ENCODE peak calls at places on chromosomes 5 and 9, in five cellular contexts. X, T, K, G and I are unnamed samples.

GRCh38 chr9:129676287-129676686 is 10.8 kb downstream of the PRRX2 start:
- DNase-seq in X (no peak), T (no peak), K (no peak), G (no peak), I (no peak)

GRCh38 chr9:16062542-16063240 is 509.8 kb downstream of the CCDC171 start:
- DNase-seq in X (no peak), T (peak; percentile 6), K (no peak), G (no peak), I (no peak)

GRCh38 chr9:82456621-82457020 is 468.0 kb downstream of the SPATA31D1 start:
- DNase-seq in X (no peak), T (no peak), K (no peak), G (no peak), I (no peak)

GRCh38 chr9:98783518-98784226 is 12.7 kb downstream of the ANKS6 start:
- DNase-seq in X (no peak), T (no peak), K (no peak), G (no peak), I (no peak)

GRCh38 chr5:113022661-113023060 is 46.1 kb downstream of the DCP2 start:
- DNase-seq in X (no peak), T (no peak), K (no peak), G (peak; percentile 11), I (no peak)

GRCh38 chr9:127185931-127186781 is 63.7 kb upstream of the ANGPTL2 start:
- DNase-seq in X (peak; percentile 44), T (no peak), K (peak; percentile 20), G (no peak), I (no peak)

GRCh38 chr5:149618581-149619248 is 37.4 kb downstream of the ARHGEF37 start:
- DNase-seq in X (peak; percentile 78), T (peak; percentile 47), K (peak; percentile 53), G (peak; percentile 62), I (peak; percentile 80)

GRCh38 chr5:127041571-127041970 is 11.2 kb upstream of the MARCHF3 start:
- DNase-seq in X (no peak), T (no peak), K (no peak), G (no peak), I (no peak)

GRCh38 chr5:17290620-17290974 is 73.2 kb downstream of the BASP1 start:
- DNase-seq in X (no peak), T (no peak), K (no peak), G (no peak), I (no peak)

GRCh38 chr5:17292434-17293015 is 75.1 kb downstream of the BASP1 start:
- DNase-seq in X (no peak), T (no peak), K (no peak), G (no peak), I (no peak)

GRCh38 chr5:17294639-17295311 is 77.3 kb downstream of the BASP1 start:
- DNase-seq in X (no peak), T (no peak), K (no peak), G (no peak), I (no peak)

GRCh38 chr5:17288570-17288969 is 71.1 kb downstream of the BASP1 start:
- DNase-seq in X (no peak), T (no peak), K (no peak), G (no peak), I (no peak)

GRCh38 chr5:17289681-17290619 is 72.5 kb downstream of the BASP1 start:
- DNase-seq in X (no peak), T (no peak), K (no peak), G (no peak), I (no peak)
- TF ChIP-seq ZBTB33 in X (no peak), T (no peak), K (no peak), G (no peak), I (no peak)

GRCh38 chr9:23822331-23823169 is 3.5 kb downstream of the ELAVL2 start:
- DNase-seq in X (peak; percentile 17), T (no peak), K (no peak), G (no peak), I (no peak)

GRCh38 chr9:23825143-23825531 is 903 bp downstream of the ELAVL2 start:
- DNase-seq in X (peak; percentile 67), T (no peak), K (no peak), G (no peak), I (no peak)

GRCh38 chr9:23824241-23825142 is 1.5 kb downstream of the ELAVL2 start:
- DNase-seq in X (peak; percentile 52), T (no peak), K (no peak), G (no peak), I (no peak)

GRCh38 chr9:23825700-23826099 is 340 bp downstream of the ELAVL2 start:
- DNase-seq in X (peak; percentile 10), T (no peak), K (no peak), G (no peak), I (no peak)

DNA sequence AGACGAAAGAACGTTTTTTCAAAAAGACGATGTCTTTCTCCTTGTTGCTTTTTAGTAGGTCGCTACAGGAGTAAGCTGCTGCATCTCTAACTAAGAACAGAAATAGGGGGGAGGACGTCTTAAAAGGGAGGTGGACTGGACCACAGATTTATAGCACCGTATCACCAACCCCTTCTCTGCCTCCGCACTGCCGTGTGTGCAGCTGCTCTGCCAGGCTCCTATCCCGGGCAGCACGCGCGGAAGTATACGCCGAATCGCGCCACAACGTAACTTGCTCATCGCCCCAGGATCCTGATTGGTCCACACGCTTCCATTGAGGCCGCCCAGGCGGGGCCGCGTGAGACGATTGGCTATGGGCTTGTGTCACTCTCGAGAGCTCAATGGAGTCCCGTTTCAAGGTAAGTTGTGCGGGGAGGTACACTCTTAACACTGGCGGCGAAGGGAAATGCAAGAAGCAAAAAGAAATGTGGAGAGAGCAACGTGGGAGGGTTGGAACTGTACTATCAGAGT is at the start of gene ELAVL2:
- DNase-seq in X (peak; percentile 88), T (no peak), K (no peak), G (peak; percentile 26), I (no peak)
- H3K27me3 ChIP-seq in X (peaks cover 8% of the 10 kb centered on the region), T (no peaks in the 10 kb centered on the region), K (peaks cover 11% of the 10 kb centered on the region), G (no peaks in the 10 kb centered on the region), I (no peaks in the 10 kb centered on the region)

DNA sequence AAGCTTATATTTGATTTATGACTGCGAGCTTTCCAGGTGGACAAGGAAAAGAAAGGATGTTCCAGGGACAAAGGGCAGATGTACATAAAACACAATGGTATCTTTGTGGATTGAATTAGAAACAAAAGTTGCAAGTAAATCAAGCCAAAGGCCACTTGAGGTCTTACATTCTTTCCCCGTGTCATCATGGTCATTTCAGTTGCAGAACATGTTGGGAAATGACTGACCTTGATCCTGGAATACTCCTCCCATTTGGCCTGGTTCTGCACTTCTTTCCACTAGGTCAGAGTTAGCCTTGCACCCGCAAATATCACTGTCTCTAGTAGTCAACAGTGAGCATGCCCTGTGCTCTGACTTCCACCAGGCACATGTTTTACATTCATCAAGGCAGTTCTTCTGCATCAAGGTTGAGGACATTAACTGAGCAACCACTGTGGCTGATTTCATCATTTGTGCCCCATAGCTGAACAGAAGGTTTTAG is 1161.6 kb upstream of the DMAC1 start:
- DNase-seq in X (no peak), T (no peak), K (peak; percentile 97), G (no peak), I (no peak)
- TF ChIP-seq ZBTB33 in X (no peak), T (no peak), K (no peak), G (no peak), I (no peak)

GRCh38 chr9:135152608-135153337 is 65.3 kb downstream of the OLFM1 start:
- DNase-seq in X (peak; percentile 59), T (peak; percentile 19), K (peak; percentile 7), G (no peak), I (peak; percentile 66)
- H3K27me3 ChIP-seq in X (no peaks in the 10 kb centered on the region), T (peaks cover 12% of the 10 kb centered on the region), K (peaks cover 34% of the 10 kb centered on the region), G (no peaks in the 10 kb centered on the region), I (no peaks in the 10 kb centered on the region)

GRCh38 chr5:136769093-136769492 is 403.7 kb upstream of the TRPC7 start:
- DNase-seq in X (no peak), T (no peak), K (no peak), G (no peak), I (no peak)
- TF ChIP-seq ZBTB33 in X (no peak), T (no peak), K (no peak), G (no peak), I (no peak)

DNA sequence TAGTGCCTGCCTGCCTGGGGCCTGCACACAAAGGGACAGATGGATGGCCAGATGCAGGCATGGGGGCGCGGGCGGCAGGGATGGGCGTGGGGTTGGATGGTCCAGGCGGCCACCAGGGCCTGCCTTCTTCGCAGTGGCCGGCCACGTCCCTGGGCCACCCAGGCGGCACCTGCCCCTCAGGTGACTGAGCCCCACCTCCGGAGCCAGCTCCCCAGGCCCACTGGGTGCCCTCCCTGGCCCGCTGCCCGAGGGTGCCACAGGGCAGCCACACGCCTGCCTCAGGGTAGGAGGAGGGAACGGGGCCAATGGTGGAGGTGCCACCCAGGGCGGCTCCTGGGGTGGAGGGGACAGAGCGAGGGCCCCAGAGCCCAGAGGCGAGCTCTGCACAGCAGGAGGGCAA is 19.3 kb downstream of the LHX3 start:
- DNase-seq in X (no peak), T (no peak), K (no peak), G (no peak), I (no peak)
- H3K27me3 ChIP-seq in X (peaks cover 94% of the 10 kb centered on the region), T (no peaks in the 10 kb centered on the region), K (peaks cover 50% of the 10 kb centered on the region), G (no peaks in the 10 kb centered on the region), I (peaks cover 61% of the 10 kb centered on the region)